ENCODE peak calls at places on chromosomes 5 and 9, in eight cellular contexts. One of them, this sample, is unnamed.

GRCh38 chr9:24590432-24590831 is 44.7 kb upstream of the IZUMO3 start:
- DNase-seq in activated CD8-positive, alpha-beta memory T cell treated with anti-CD3 and anti-CD28 coated beads for 48 hours: no peak
- DNase-seq in Daoy: no peak
- DNase-seq in body of pancreas: no peak
- DNase-seq in AG08396: no peak
- DNase-seq in activated naive CD8-positive, alpha-beta T cell treated with anti-CD3 and anti-CD28 coated beads, Interleukin-2, amount 50 U/mL, for 24 hours: no peak
- DNase-seq in neuronal stem cell: no peak
- DNase-seq in LHCN-M2: no peak
- DNase-seq in this sample: no peak

GRCh38 chr5:179297486-179298180 is 47.6 kb downstream of the ADAMTS2 start:
- DNase-seq in LHCN-M2: no peak
- DNase-seq in activated CD8-positive, alpha-beta memory T cell treated with anti-CD3 and anti-CD28 coated beads for 48 hours: no peak
- DNase-seq in body of pancreas: peak; percentile 13
- DNase-seq in activated naive CD8-positive, alpha-beta T cell treated with anti-CD3 and anti-CD28 coated beads, Interleukin-2, amount 50 U/mL, for 24 hours: no peak
- DNase-seq in Daoy: no peak
- DNase-seq in AG08396: no peak
- DNase-seq in neuronal stem cell: no peak
- DNase-seq in this sample: no peak

GRCh38 chr5:553874-554273 is 29.6 kb upstream of the SLC9A3 start:
- DNase-seq in activated naive CD8-positive, alpha-beta T cell treated with anti-CD3 and anti-CD28 coated beads, Interleukin-2, amount 50 U/mL, for 24 hours: no peak
- DNase-seq in activated CD8-positive, alpha-beta memory T cell treated with anti-CD3 and anti-CD28 coated beads for 48 hours: no peak
- DNase-seq in LHCN-M2: peak; percentile 19
- DNase-seq in neuronal stem cell: no peak
- DNase-seq in Daoy: peak; percentile 65
- DNase-seq in body of pancreas: no peak
- DNase-seq in AG08396: no peak
- DNase-seq in this sample: no peak

GRCh38 chr9:135563039-135563476 is 1.5 kb downstream of the PAEP start:
- DNase-seq in activated CD8-positive, alpha-beta memory T cell treated with anti-CD3 and anti-CD28 coated beads for 48 hours: no peak
- DNase-seq in body of pancreas: no peak
- DNase-seq in Daoy: no peak
- DNase-seq in activated naive CD8-positive, alpha-beta T cell treated with anti-CD3 and anti-CD28 coated beads, Interleukin-2, amount 50 U/mL, for 24 hours: no peak
- DNase-seq in AG08396: no peak
- DNase-seq in LHCN-M2: no peak
- DNase-seq in neuronal stem cell: no peak
- DNase-seq in this sample: no peak

GRCh38 chr5:62266573-62266972 is 39.4 kb upstream of the KIF2A start:
- DNase-seq in activated CD8-positive, alpha-beta memory T cell treated with anti-CD3 and anti-CD28 coated beads for 48 hours: no peak
- DNase-seq in Daoy: no peak
- DNase-seq in AG08396: no peak
- DNase-seq in neuronal stem cell: no peak
- DNase-seq in body of pancreas: no peak
- DNase-seq in LHCN-M2: no peak
- DNase-seq in activated naive CD8-positive, alpha-beta T cell treated with anti-CD3 and anti-CD28 coated beads, Interleukin-2, amount 50 U/mL, for 24 hours: no peak
- DNase-seq in this sample: no peak

GRCh38 chr5:150616506-150616905 is 24.0 kb upstream of the SYNPO start:
- DNase-seq in Daoy: no peak
- DNase-seq in neuronal stem cell: no peak
- DNase-seq in body of pancreas: no peak
- DNase-seq in LHCN-M2: no peak
- DNase-seq in AG08396: no peak
- DNase-seq in activated CD8-positive, alpha-beta memory T cell treated with anti-CD3 and anti-CD28 coated beads for 48 hours: no peak
- DNase-seq in activated naive CD8-positive, alpha-beta T cell treated with anti-CD3 and anti-CD28 coated beads, Interleukin-2, amount 50 U/mL, for 24 hours: no peak
- DNase-seq in this sample: no peak

GRCh38 chr5:136115183-136115865 is 17.3 kb upstream of the SMAD5 start:
- DNase-seq in neuronal stem cell: no peak
- DNase-seq in LHCN-M2: no peak
- DNase-seq in activated naive CD8-positive, alpha-beta T cell treated with anti-CD3 and anti-CD28 coated beads, Interleukin-2, amount 50 U/mL, for 24 hours: no peak
- DNase-seq in Daoy: no peak
- DNase-seq in body of pancreas: no peak
- DNase-seq in activated CD8-positive, alpha-beta memory T cell treated with anti-CD3 and anti-CD28 coated beads for 48 hours: no peak
- DNase-seq in AG08396: no peak
- DNase-seq in this sample: no peak

GRCh38 chr9:14018061-14018460 is 295.9 kb downstream of the NFIB start:
- DNase-seq in AG08396: no peak
- DNase-seq in Daoy: peak; percentile 58
- DNase-seq in activated CD8-positive, alpha-beta memory T cell treated with anti-CD3 and anti-CD28 coated beads for 48 hours: no peak
- DNase-seq in neuronal stem cell: no peak
- DNase-seq in LHCN-M2: peak; percentile 77
- DNase-seq in body of pancreas: peak; percentile 37
- DNase-seq in activated naive CD8-positive, alpha-beta T cell treated with anti-CD3 and anti-CD28 coated beads, Interleukin-2, amount 50 U/mL, for 24 hours: no peak
- DNase-seq in this sample: no peak

GRCh38 chr9:4298255-4299005 is 1.4 kb downstream of the GLIS3 start:
- DNase-seq in activated CD8-positive, alpha-beta memory T cell treated with anti-CD3 and anti-CD28 coated beads for 48 hours: peak; percentile 42
- DNase-seq in neuronal stem cell: no peak
- DNase-seq in AG08396: peak; percentile 33
- DNase-seq in Daoy: peak; percentile 76
- DNase-seq in body of pancreas: peak; percentile 43
- DNase-seq in activated naive CD8-positive, alpha-beta T cell treated with anti-CD3 and anti-CD28 coated beads, Interleukin-2, amount 50 U/mL, for 24 hours: peak; percentile 40
- DNase-seq in LHCN-M2: no peak
- DNase-seq in this sample: no peak

GRCh38 chr9:137136261-137136925 is 2.6 kb upstream of the GRIN1 start:
- DNase-seq in activated naive CD8-positive, alpha-beta T cell treated with anti-CD3 and anti-CD28 coated beads, Interleukin-2, amount 50 U/mL, for 24 hours: no peak
- DNase-seq in Daoy: no peak
- DNase-seq in LHCN-M2: no peak
- DNase-seq in AG08396: no peak
- DNase-seq in body of pancreas: no peak
- DNase-seq in neuronal stem cell: no peak
- DNase-seq in activated CD8-positive, alpha-beta memory T cell treated with anti-CD3 and anti-CD28 coated beads for 48 hours: no peak
- DNase-seq in this sample: no peak

GRCh38 chr9:113381909-113382411 is 5.2 kb upstream of the HDHD3 start:
- DNase-seq in AG08396: no peak
- DNase-seq in neuronal stem cell: no peak
- DNase-seq in activated CD8-positive, alpha-beta memory T cell treated with anti-CD3 and anti-CD28 coated beads for 48 hours: no peak
- DNase-seq in LHCN-M2: no peak
- DNase-seq in activated naive CD8-positive, alpha-beta T cell treated with anti-CD3 and anti-CD28 coated beads, Interleukin-2, amount 50 U/mL, for 24 hours: no peak
- DNase-seq in body of pancreas: peak; percentile 90
- DNase-seq in Daoy: no peak
- DNase-seq in this sample: no peak

This sample was measured in NK-92 treated with Interleukin-12 subunit alpha and Interleukin-12 subunit beta, amount 100 ng/mL, for 24 hours.